ENCODE peak calls at places on chromosomes 6 and 20, in four cellular contexts. X is Peyer's patch, Z is Panc1, T is fibroblast of lung. W is an unnamed sample.

GRCh38 chr20:34403908-34404307 is 40.8 kb downstream of the ITCH start:
- DNase-seq in X (no peak), Z (no peak), T (no peak), W (no peak)

GRCh38 chr6:52904562-52905279 is 4.8 kb downstream of the GSTA3 start:
- DNase-seq in X (no peak), Z (no peak), T (no peak), W (no peak)

GRCh38 chr20:12113468-12114371 is 196.0 kb downstream of the BTBD3 start:
- DNase-seq in X (no peak), Z (no peak), T (peak; percentile 79), W (no peak)

GRCh38 chr6:33126101-33126714 is 50.4 kb downstream of the HLA-DPB1 start:
- DNase-seq in X (peak; percentile 89), Z (no peak), T (no peak), W (peak; percentile 88)

GRCh38 chr6:75205776-75206334 is at the start of gene COL12A1:
- DNase-seq in X (peak; percentile 89), Z (no peak), T (peak; percentile 99), W (peak; percentile 93)

GRCh38 chr6:106870069-106870468 is 104.5 kb downstream of the CD24 start:
- DNase-seq in X (no peak), Z (no peak), T (peak; percentile 97), W (no peak)

GRCh38 chr20:17446171-17446570 is 85.0 kb downstream of the BFSP1 start:
- DNase-seq in X (no peak), Z (no peak), T (no peak), W (no peak)

GRCh38 chr6:44859901-44860410 is 468.2 kb upstream of the RUNX2 start:
- DNase-seq in X (no peak), Z (no peak), T (no peak), W (no peak)

GRCh38 chr6:154615483-154616025 is 105.1 kb upstream of the CNKSR3 start:
- DNase-seq in X (peak; percentile 92), Z (peak; percentile 33), T (peak; percentile 76), W (peak; percentile 72)

GRCh38 chr6:33746036-33746600 is 587 bp downstream of the IP6K3 start:
- DNase-seq in X (no peak), Z (no peak), T (peak; percentile 56), W (no peak)

GRCh38 chr20:25248501-25249172 is 752 bp downstream of the PYGB start:
- DNase-seq in X (peak; percentile 53), Z (no peak), T (peak; percentile 56), W (no peak)

GRCh38 chr20:57146155-57146554 is 120.3 kb downstream of the BMP7 start:
- DNase-seq in X (no peak), Z (no peak), T (no peak), W (no peak)

GRCh38 chr6:105207524-105208269 is 27.9 kb upstream of the POPDC3 start:
- DNase-seq in X (no peak), Z (no peak), T (peak; percentile 75), W (no peak)

GRCh38 chr6:159060107-159060506 is 15.3 kb upstream of the TAGAP start:
- DNase-seq in X (no peak), Z (no peak), T (no peak), W (no peak)
- H3K27me3 ChIP-seq in X (no peaks in the 10 kb centered on the region), Z (peaks cover 49% of the 10 kb centered on the region), T (peaks cover 7% of the 10 kb centered on the region), W (no peaks in the 10 kb centered on the region)

DNA sequence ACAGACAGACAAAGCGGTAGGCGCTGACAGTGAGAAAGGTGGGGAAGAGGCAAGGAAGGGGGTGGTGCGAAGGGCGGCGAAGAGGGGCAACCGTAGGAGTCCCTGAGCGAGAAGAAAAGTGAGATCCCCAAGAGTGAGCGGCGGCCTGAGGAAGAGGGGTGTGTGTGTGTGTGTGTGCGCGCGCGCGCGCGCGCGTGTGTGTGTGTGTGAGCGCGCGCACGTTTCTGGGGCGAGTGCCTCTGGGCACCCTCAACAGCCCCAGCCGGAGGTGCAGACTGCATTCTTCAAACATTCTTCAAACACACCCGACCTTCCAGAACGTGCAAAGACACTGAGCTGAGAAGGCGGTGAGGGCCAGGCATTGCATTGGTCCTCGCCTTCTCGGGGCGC is 76.2 kb upstream of the FOXP4 start:
- DNase-seq in X (no peak), Z (no peak), T (peak; percentile 53), W (peak; percentile 67)
- H3K27me3 ChIP-seq in X (no peaks in the 10 kb centered on the region), Z (peaks cover 4% of the 10 kb centered on the region), T (peaks cover 14% of the 10 kb centered on the region), W (peaks cover 23% of the 10 kb centered on the region)

GRCh38 chr20:62211769-62212288 is 8.2 kb downstream of the HRH3 start:
- DNase-seq in X (no peak), Z (no peak), T (no peak), W (no peak)

GRCh38 chr20:62212309-62212708 is 7.8 kb downstream of the HRH3 start:
- DNase-seq in X (no peak), Z (no peak), T (no peak), W (no peak)

GRCh38 chr20:62215991-62216635 is 4.0 kb downstream of the HRH3 start:
- DNase-seq in X (no peak), Z (no peak), T (no peak), W (no peak)

GRCh38 chr20:62215020-62215990 is 4.8 kb downstream of the HRH3 start:
- DNase-seq in X (no peak), Z (no peak), T (no peak), W (no peak)

GRCh38 chr20:62214067-62214466 is 6.0 kb downstream of the HRH3 start:
- DNase-seq in X (no peak), Z (no peak), T (no peak), W (no peak)
- H3K27me3 ChIP-seq in X (no peaks in the 10 kb centered on the region), Z (no peaks in the 10 kb centered on the region), T (peaks cover 32% of the 10 kb centered on the region), W (peaks cover 83% of the 10 kb centered on the region)

GRCh38 chr6:86615299-86615698 is 322.0 kb upstream of the HTR1E start:
- DNase-seq in X (no peak), Z (no peak), T (no peak), W (no peak)

GRCh38 chr6:86619428-86619827 is 317.9 kb upstream of the HTR1E start:
- DNase-seq in X (no peak), Z (no peak), T (no peak), W (no peak)
- H3K27me3 ChIP-seq in X (no peaks in the 10 kb centered on the region), Z (no peaks in the 10 kb centered on the region), T (no peaks in the 10 kb centered on the region), W (no peaks in the 10 kb centered on the region)

GRCh38 chr6:137494281-137494966 is at the start of gene OLIG3:
- DNase-seq in X (no peak), Z (no peak), T (no peak), W (no peak)

GRCh38 chr6:137493218-137494038 is 766 bp downstream of the OLIG3 start:
- DNase-seq in X (peak; percentile 56), Z (no peak), T (no peak), W (peak; percentile 55)

GRCh38 chr6:137491478-137491877 is 2.7 kb downstream of the OLIG3 start:
- DNase-seq in X (no peak), Z (no peak), T (no peak), W (no peak)

GRCh38 chr6:137492289-137492688 is 1.9 kb downstream of the OLIG3 start:
- DNase-seq in X (no peak), Z (no peak), T (no peak), W (no peak)

GRCh38 chr6:137492771-137493217 is 1.4 kb downstream of the OLIG3 start:
- DNase-seq in X (no peak), Z (no peak), T (no peak), W (no peak)
- H3K27me3 ChIP-seq in X (peaks cover 3% of the 10 kb centered on the region), Z (peaks cover 3% of the 10 kb centered on the region), T (peaks cover 94% of the 10 kb centered on the region), W (peaks cover 99% of the 10 kb centered on the region)

GRCh38 chr6:1310628-1311399 is 1.1 kb upstream of the FOXQ1 start:
- DNase-seq in X (no peak), Z (no peak), T (no peak), W (peak; percentile 80)
- H3K27me3 ChIP-seq in X (no peaks in the 10 kb centered on the region), Z (no peaks in the 10 kb centered on the region), T (no peaks in the 10 kb centered on the region), W (peaks cover 57% of the 10 kb centered on the region)